ENCODE peak calls at places on chromosomes 4 and X, in nine cellular contexts. Q is coronary artery; S is effector memory CD4-positive, alpha-beta T cell; E is AG04450; R is NCI-H2029; I is right cardiac atrium; K is sigmoid colon; H is astrocyte of the cerebellum; W is astrocyte of the spinal cord. G is an unnamed sample.

GRCh38 chrX:101602077-101602476 is 15.7 kb downstream of the ARMCX6 start:
- DNase-seq in Q (no peak), S (no peak), E (no peak), R (no peak), I (no peak), K (no peak), H (no peak), W (no peak), G (no peak)

GRCh38 chr4:22474636-22475310 is 41.1 kb downstream of the ADGRA3 start:
- DNase-seq in Q (no peak), S (no peak), E (no peak), R (no peak), I (no peak), K (no peak), H (peak), W (peak), G (peak)

GRCh38 chrX:15194136-15194535 is 75.7 kb downstream of the ASB9 start:
- DNase-seq in Q (no peak), S (no peak), E (no peak), R (no peak), I (no peak), K (no peak), H (no peak), W (no peak), G (no peak)

GRCh38 chr4:6529021-6529420 is 46.0 kb upstream of the MAN2B2 start:
- DNase-seq in Q (no peak), S (no peak), E (no peak), R (no peak), I (no peak), K (peak), H (no peak), W (no peak), G (no peak)

GRCh38 chr4:16067515-16067914 is 16.3 kb downstream of the PROM1 start:
- DNase-seq in Q (no peak), S (no peak), E (no peak), R (peak), I (peak), K (no peak), H (no peak), W (no peak), G (peak)

GRCh38 chr4:98938386-98938785 is 9.5 kb upstream of the EIF4E start:
- DNase-seq in Q (no peak), S (no peak), E (no peak), R (no peak), I (no peak), K (no peak), H (no peak), W (peak), G (no peak)

GRCh38 chrX:154648931-154649863 is 4.2 kb downstream of the CTAG2 start:
- DNase-seq in Q (peak), S (no peak), E (no peak), R (no peak), I (no peak), K (no peak), H (no peak), W (no peak), G (no peak)

GRCh38 chrX:144946696-144947095 is 300.6 kb upstream of the SPANXN1 start:
- DNase-seq in Q (no peak), S (no peak), E (no peak), R (no peak), I (no peak), K (no peak), H (no peak), W (peak), G (no peak)

GRCh38 chr4:181176306-181176705 is 1066.9 kb upstream of the TENM3 start:
- DNase-seq in Q (no peak), S (no peak), E (no peak), R (no peak), I (no peak), K (no peak), H (no peak), W (no peak), G (no peak)

GRCh38 chr4:8275511-8275910 is 6.0 kb downstream of the HTRA3 start:
- DNase-seq in Q (no peak), S (no peak), E (no peak), R (no peak), I (peak), K (no peak), H (no peak), W (no peak), G (no peak)

GRCh38 chr4:17544831-17545234 is 29.9 kb downstream of the CLRN2 start:
- DNase-seq in Q (no peak), S (no peak), E (no peak), R (peak), I (no peak), K (no peak), H (no peak), W (no peak), G (no peak)

GRCh38 chrX:39409246-39409917 is 608.1 kb downstream of the MID1IP1 start:
- DNase-seq in Q (no peak), S (no peak), E (no peak), R (no peak), I (no peak), K (no peak), H (no peak), W (no peak), G (no peak)

GRCh38 chr4:61752617-61753016 is 552.5 kb downstream of the ADGRL3 start:
- DNase-seq in Q (no peak), S (no peak), E (no peak), R (no peak), I (no peak), K (no peak), H (no peak), W (no peak), G (no peak)

GRCh38 chrX:15151267-15152196 is 118.4 kb downstream of the ASB9 start:
- DNase-seq in Q (no peak), S (no peak), E (no peak), R (no peak), I (no peak), K (no peak), H (no peak), W (no peak), G (no peak)

GRCh38 chrX:119325456-119325855 is 73.7 kb upstream of the SLC25A43 start:
- DNase-seq in Q (no peak), S (no peak), E (no peak), R (no peak), I (no peak), K (no peak), H (peak), W (no peak), G (no peak)

GRCh38 chrX:2497961-2498780 is 2.6 kb downstream of the DHRSX start:
- DNase-seq in Q (no peak), S (no peak), E (no peak), R (no peak), I (no peak), K (no peak), H (no peak), W (peak), G (no peak)

GRCh38 chr4:138953962-138954371 is 61.6 kb upstream of the NOCT start:
- DNase-seq in Q (no peak), S (no peak), E (peak), R (no peak), I (peak), K (no peak), H (peak), W (peak), G (no peak)

GRCh38 chrX:138157850-138158249 is 553.7 kb downstream of the FGF13 start:
- DNase-seq in Q (no peak), S (no peak), E (no peak), R (no peak), I (no peak), K (no peak), H (no peak), W (no peak), G (no peak)

G was measured in HCT116.